ENCODE peak calls at places on chromosome 11, in ten cellular contexts. J, C, Y, T, W, F, Z, L, R and I are unnamed samples.

GRCh38 chr11:73413246-73413645 is 37.0 kb downstream of the RELT start:
- DNase-seq in Z (no peak), R (no peak), J (no peak), F (no peak), T (no peak), Y (no peak), C (no peak), W (no peak), L (no peak), I (no peak)

GRCh38 chr11:57480409-57481137 is 20.2 kb downstream of the RTN4RL2 start:
- DNase-seq in L (peak; percentile 84), F (peak; percentile 62), C (peak; percentile 77), W (peak; percentile 77), Z (peak; percentile 61), J (peak; percentile 79), Y (peak; percentile 39), T (no peak), R (peak; percentile 78), I (peak; percentile 48)

GRCh38 chr11:68052137-68052873 is 13.5 kb downstream of the TCIRG1 start:
- DNase-seq in T (no peak), Z (no peak), F (no peak), L (no peak), C (no peak), Y (no peak), R (no peak), J (no peak), W (no peak), I (no peak)

GRCh38 chr11:133078591-133079179 is 453.6 kb downstream of the OPCML start:
- DNase-seq in L (peak; percentile 78), F (peak; percentile 31), C (no peak), R (peak; percentile 72), W (peak; percentile 52), Z (no peak), T (no peak), Y (peak; percentile 30), J (peak; percentile 81), I (no peak)

GRCh38 chr11:118010738-118011461 is 24.7 kb downstream of the IL10RA start:
- DNase-seq in Y (no peak), L (no peak), T (no peak), R (no peak), W (no peak), C (peak; percentile 84), J (peak; percentile 46), F (no peak), Z (peak; percentile 64), I (no peak)

GRCh38 chr11:62054484-62055121 is 69.2 kb upstream of the INCENP start:
- DNase-seq in R (no peak), W (peak; percentile 92), J (no peak), Z (no peak), F (peak; percentile 56), L (no peak), Y (peak; percentile 20), T (peak; percentile 8), C (peak; percentile 54), I (no peak)

GRCh38 chr11:46391578-46392420 is at the start of gene CHRM4:
- DNase-seq in F (peak; percentile 34), T (no peak), J (peak; percentile 62), L (peak; percentile 77), C (no peak), Z (no peak), R (peak; percentile 51), W (peak; percentile 65), Y (no peak), I (no peak)

GRCh38 chr11:11069741-11070550 is 212.1 kb upstream of the ZBED5 start:
- DNase-seq in J (no peak), R (no peak), Z (no peak), F (no peak), L (peak; percentile 45), T (no peak), W (no peak), C (no peak), Y (no peak), I (no peak)

DNA sequence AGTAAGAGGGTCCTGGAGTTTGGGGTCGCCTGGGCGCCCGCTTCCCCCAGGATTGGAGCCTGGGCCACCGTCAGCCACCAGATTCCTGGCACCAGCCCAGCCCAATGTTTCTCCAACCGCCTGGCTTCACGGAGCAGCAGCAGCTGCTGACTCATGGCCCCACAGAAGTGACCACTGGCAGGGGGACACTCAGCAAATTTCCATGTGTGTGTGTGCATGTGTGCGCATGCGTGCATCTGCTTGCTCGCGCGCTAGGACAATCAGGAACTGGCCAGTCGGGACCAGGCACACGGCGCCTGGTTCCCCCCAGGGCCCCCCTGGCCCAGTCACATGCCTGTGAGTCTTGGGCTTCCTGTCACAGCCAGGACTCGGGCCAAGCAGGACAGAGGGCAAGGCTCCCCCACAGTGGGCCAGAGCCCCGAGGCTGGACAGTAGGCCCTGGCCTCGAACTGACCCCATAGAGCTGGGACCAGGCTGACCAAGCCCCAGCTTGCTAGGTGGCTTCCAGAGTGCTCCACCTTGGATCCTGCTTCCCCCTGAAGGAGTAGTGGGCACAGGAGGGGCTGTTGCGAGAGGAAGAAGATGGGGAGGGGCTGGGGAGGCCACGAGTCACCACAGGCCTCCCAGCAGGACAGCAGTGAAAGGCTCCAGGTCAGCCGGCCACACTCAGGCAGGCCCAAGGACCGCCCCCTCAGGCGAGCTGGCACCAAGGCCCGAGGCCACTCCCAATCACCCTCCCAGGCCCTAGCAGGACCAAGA is 3.2 kb downstream of the CTSD start:
- DNase-seq in F (peak; percentile 34), L (no peak), Z (peak; percentile 94), C (peak; percentile 92), W (no peak), Y (no peak), T (no peak), J (peak; percentile 81), R (no peak), I (no peak)
- TF ChIP-seq CTCF in F (no peak), L (no peak), Z (no peak), C (no peak), W (no peak), Y (no peak), T (no peak), J (no peak), R (no peak), I (no peak)

GRCh38 chr11:22627421-22627820 is 1.8 kb upstream of the FANCF start:
- DNase-seq in Y (no peak), J (no peak), F (no peak), L (no peak), Z (no peak), W (no peak), R (no peak), T (no peak), C (no peak), I (no peak)

GRCh38 chr11:22625448-22626287 is at the start of gene FANCF:
- DNase-seq in T (peak; percentile 99), R (peak; percentile 87), Y (peak; percentile 99), L (peak; percentile 95), F (peak; percentile 100), J (peak; percentile 89), W (peak; percentile 99), Z (peak; percentile 93), C (peak; percentile 94), I (peak; percentile 86)

GRCh38 chr11:22626573-22627239 is 1.1 kb upstream of the FANCF start:
- DNase-seq in W (no peak), R (no peak), L (no peak), Z (no peak), C (no peak), F (no peak), Y (no peak), J (no peak), T (no peak), I (no peak)

GRCh38 chr11:22624742-22625447 is 728 bp downstream of the FANCF start:
- DNase-seq in L (peak; percentile 83), C (peak; percentile 78), Z (peak; percentile 67), W (peak; percentile 82), T (peak; percentile 13), Y (peak; percentile 66), J (peak; percentile 73), F (peak; percentile 56), R (no peak), I (no peak)
- TF ChIP-seq CTCF in L (peak; percentile 63), C (peak; percentile 33), Z (no peak), W (peak; percentile 50), T (peak; percentile 56), Y (peak; percentile 66), J (peak; percentile 33), F (peak; percentile 44), R (peak; percentile 63), I (peak; percentile 31)

GRCh38 chr11:122652495-122652894 is 3.0 kb upstream of the UBASH3B start:
- DNase-seq in W (no peak), T (no peak), C (no peak), F (no peak), Z (no peak), Y (no peak), J (no peak), L (no peak), R (no peak), I (no peak)

GRCh38 chr11:122655527-122656072 is at the start of gene UBASH3B:
- DNase-seq in Y (peak; percentile 93), L (peak; percentile 89), T (peak; percentile 50), J (peak; percentile 78), Z (peak; percentile 84), R (peak; percentile 67), F (peak; percentile 88), C (peak; percentile 88), W (peak; percentile 84), I (peak; percentile 51)

GRCh38 chr11:122656631-122657101 is 1.1 kb downstream of the UBASH3B start:
- DNase-seq in T (no peak), C (peak; percentile 65), J (peak; percentile 39), Z (peak; percentile 48), W (peak; percentile 43), L (peak; percentile 70), F (peak; percentile 27), Y (peak; percentile 51), R (peak; percentile 28), I (no peak)

GRCh38 chr11:122656073-122656630 is 630 bp downstream of the UBASH3B start:
- DNase-seq in R (peak; percentile 49), C (peak; percentile 75), T (no peak), W (peak; percentile 53), L (peak; percentile 82), Y (peak; percentile 75), F (peak; percentile 56), J (peak; percentile 45), Z (peak; percentile 59), I (peak; percentile 38)

GRCh38 chr11:122653911-122654310 is 1.6 kb upstream of the UBASH3B start:
- DNase-seq in W (no peak), L (no peak), Z (no peak), R (no peak), F (peak; percentile 77), Y (peak; percentile 11), C (no peak), J (no peak), T (no peak), I (no peak)
- TF ChIP-seq CTCF in W (no peak), L (no peak), Z (no peak), R (no peak), F (peak; percentile 49), Y (no peak), C (no peak), J (no peak), T (no peak), I (no peak)

DNA sequence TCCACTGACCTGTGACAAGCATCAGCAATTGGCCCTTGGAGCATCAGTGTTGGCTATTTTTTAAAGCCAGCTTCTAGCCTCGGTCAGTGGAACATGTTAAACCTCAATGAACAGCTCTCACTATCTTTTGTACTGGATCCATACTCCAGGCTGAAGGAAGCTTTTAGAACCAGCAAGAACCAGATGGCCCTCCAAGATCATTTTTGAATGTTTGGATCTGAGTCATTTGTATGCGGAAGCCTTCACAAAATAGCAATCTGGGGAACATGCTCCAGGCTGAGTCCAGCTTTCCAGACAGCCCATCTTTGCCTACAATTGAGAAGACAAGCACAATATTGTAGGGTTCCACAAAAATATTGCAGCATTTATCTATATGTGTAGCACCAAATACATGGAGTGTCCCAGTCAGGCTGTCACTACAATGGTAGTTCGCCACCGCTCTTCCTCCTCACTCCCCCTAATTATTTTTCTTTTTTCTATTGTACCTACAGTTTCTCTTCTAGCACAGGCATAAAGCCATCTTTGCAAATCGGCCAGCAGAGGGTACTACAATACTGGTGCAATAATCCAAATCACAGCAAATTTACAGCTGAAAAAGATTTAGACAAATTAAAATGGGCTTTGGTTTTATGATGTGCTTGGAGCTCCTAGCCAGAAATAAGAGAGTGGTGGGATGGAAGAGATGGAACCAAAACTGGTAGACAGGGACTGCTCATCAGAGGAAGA is 177.4 kb upstream of the BLID start:
- DNase-seq in L (no peak), J (no peak), Z (no peak), R (no peak), W (no peak), T (peak; percentile 8), F (peak; percentile 28), C (no peak), Y (no peak), I (no peak)
- TF ChIP-seq CTCF in L (peak; percentile 30), J (peak; percentile 56), Z (peak; percentile 60), R (peak; percentile 43), W (no peak), T (peak; percentile 42), F (peak; percentile 19), C (no peak), Y (peak; percentile 11), I (no peak)